ENCODE peak calls at places on chromosomes 5 and 9, in five cellular contexts. K, U, J, I and S are unnamed samples.

GRCh38 chr5:180330810-180331646 is 22.1 kb downstream of the GFPT2 start:
- DNase-seq in I (peak), K (no peak), J (no peak), U (peak), S (peak)

GRCh38 chr9:115717711-115718173 is 435.8 kb upstream of the PAPPA start:
- DNase-seq in J (no peak), I (peak), K (no peak), U (no peak), S (no peak)

GRCh38 chr5:149135536-149136201 is 5.6 kb upstream of the ABLIM3 start:
- DNase-seq in J (no peak), U (no peak), I (peak), K (no peak), S (no peak)

GRCh38 chr5:113123563-113123962 is 147.0 kb downstream of the DCP2 start:
- DNase-seq in K (no peak), U (peak), J (no peak), I (no peak), S (peak)

GRCh38 chr5:102856374-102856748 is 101.3 kb downstream of the PAM start:
- DNase-seq in J (no peak), I (peak), K (no peak), U (no peak), S (no peak)

GRCh38 chr5:131945551-131945882 is at the start of gene MEIKIN:
- DNase-seq in I (no peak), J (no peak), K (no peak), U (no peak), S (no peak)

GRCh38 chr5:123460296-123460729 is 37.1 kb upstream of the CEP120 start:
- DNase-seq in J (no peak), U (no peak), K (peak), I (peak), S (peak)

GRCh38 chr9:96008502-96009222 is 133.2 kb downstream of the ERCC6L2 start:
- DNase-seq in I (peak), J (no peak), U (no peak), K (no peak), S (no peak)

GRCh38 chr5:157903117-157903450 is 44.1 kb upstream of the CLINT1 start:
- DNase-seq in K (no peak), I (peak), J (no peak), U (no peak), S (no peak)

GRCh38 chr9:123263227-123263626 is 5.2 kb downstream of the STRBP start:
- DNase-seq in K (no peak), U (no peak), I (no peak), J (no peak), S (no peak)

GRCh38 chr5:68261174-68262021 is 45.8 kb downstream of the PIK3R1 start:
- DNase-seq in U (no peak), I (peak), K (no peak), J (no peak), S (no peak)

GRCh38 chr5:79091064-79091463 is 20.5 kb upstream of the BHMT start:
- DNase-seq in J (no peak), U (no peak), K (no peak), I (no peak), S (no peak)

GRCh38 chr9:35689601-35690446 is at the start of gene TPM2:
- DNase-seq in K (peak), I (peak), J (peak), U (no peak), S (peak)

GRCh38 chr5:8184455-8185063 is 315.6 kb downstream of the MTRR start:
- DNase-seq in I (peak), J (peak), U (peak), K (peak), S (peak)

GRCh38 chr5:89280103-89281037 is 397.4 kb upstream of the MEF2C start:
- DNase-seq in K (no peak), U (no peak), J (no peak), I (no peak), S (no peak)

GRCh38 chr9:16268037-16269010 is 602.1 kb downstream of the BNC2 start:
- DNase-seq in J (no peak), K (no peak), U (no peak), I (no peak), S (no peak)

GRCh38 chr9:89920901-89921300 is 316.1 kb downstream of the GADD45G start:
- DNase-seq in I (no peak), U (no peak), J (no peak), K (no peak), S (no peak)

GRCh38 chr9:6785682-6786081 is 27.9 kb downstream of the KDM4C start:
- DNase-seq in U (no peak), K (no peak), I (no peak), J (no peak), S (no peak)

GRCh38 chr9:35813434-35814105 is 1.3 kb downstream of the HINT2 start:
- DNase-seq in I (peak), K (peak), U (peak), J (no peak), S (peak)

GRCh38 chr5:126597156-126597555 is 2.1 kb upstream of the ALDH7A1 start:
- DNase-seq in I (peak), K (no peak), U (peak), J (no peak), S (peak)

GRCh38 chr5:128083811-128084227 is 253 bp downstream of the SLC12A2 start:
- DNase-seq in U (peak), J (no peak), K (no peak), I (peak), S (peak)

DNA sequence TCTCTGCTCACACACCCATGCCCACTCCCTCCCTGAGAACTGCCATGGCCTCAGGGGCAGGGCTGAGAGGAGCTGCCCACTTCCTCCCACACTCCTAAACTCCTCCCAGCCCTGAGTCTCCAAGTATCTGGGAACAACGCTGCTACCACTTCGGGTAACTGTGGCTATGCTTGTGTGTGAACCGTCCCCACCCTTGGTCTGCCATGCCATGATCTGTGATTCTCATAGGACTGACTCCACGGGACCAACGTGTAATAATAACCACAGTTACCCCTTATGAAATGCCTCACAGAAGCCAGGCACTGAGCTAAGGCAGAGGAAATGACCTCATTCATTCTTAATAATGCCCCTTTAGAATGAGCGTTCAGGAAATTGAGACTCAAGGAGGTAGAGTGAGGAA is 104.0 kb upstream of the SMIM23 start:
- DNase-seq in J (no peak), K (no peak), U (no peak), I (peak), S (no peak)
- TF ChIP-seq MAFK in J (no peak), K (no peak), U (no peak), I (no peak), S (no peak)

GRCh38 chr9:136784249-136784996 is 6.7 kb upstream of the TMEM141 start:
- DNase-seq in U (no peak), K (peak), J (no peak), I (no peak), S (peak)
- TF ChIP-seq MAFK in U (no peak), K (no peak), J (no peak), I (no peak), S (no peak)

GRCh38 chr9:94779101-94779500 is 52.6 kb downstream of the AOPEP start:
- DNase-seq in K (no peak), J (no peak), I (no peak), U (no peak), S (peak)

GRCh38 chr9:94783121-94783664 is 56.7 kb downstream of the AOPEP start:
- DNase-seq in K (peak), I (peak), J (peak), U (peak), S (peak)

GRCh38 chr9:94779693-94780290 is 53.3 kb downstream of the AOPEP start:
- DNase-seq in I (no peak), U (no peak), J (no peak), K (no peak), S (no peak)

GRCh38 chr9:94782367-94783120 is 56.0 kb downstream of the AOPEP start:
- DNase-seq in I (peak), U (no peak), K (no peak), J (no peak), S (no peak)

DNA sequence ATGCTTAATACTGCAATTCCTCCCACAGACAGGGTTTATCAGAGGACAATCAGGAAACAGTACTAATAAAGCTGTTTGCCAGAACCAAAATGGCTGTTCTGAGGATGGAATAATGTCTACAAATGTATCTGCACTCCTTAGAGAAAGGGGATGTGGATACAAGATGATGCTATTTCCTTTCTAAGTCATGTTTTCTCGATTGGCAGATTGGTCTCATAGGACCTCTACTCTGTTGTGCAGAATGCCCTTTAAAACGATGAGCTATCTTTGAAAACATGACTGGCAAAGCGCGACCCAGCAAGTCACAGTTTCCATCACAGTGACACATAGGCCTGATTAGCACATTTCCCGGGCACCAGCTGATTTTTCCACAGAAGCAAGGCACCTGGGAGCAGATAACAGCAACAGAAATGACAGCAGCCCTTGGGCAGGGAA is 54.0 kb downstream of the AOPEP start:
- DNase-seq in I (no peak), U (no peak), K (no peak), J (no peak), S (no peak)
- TF ChIP-seq MAFK in I (no peak), U (no peak), K (no peak), J (no peak), S (no peak)

DNA sequence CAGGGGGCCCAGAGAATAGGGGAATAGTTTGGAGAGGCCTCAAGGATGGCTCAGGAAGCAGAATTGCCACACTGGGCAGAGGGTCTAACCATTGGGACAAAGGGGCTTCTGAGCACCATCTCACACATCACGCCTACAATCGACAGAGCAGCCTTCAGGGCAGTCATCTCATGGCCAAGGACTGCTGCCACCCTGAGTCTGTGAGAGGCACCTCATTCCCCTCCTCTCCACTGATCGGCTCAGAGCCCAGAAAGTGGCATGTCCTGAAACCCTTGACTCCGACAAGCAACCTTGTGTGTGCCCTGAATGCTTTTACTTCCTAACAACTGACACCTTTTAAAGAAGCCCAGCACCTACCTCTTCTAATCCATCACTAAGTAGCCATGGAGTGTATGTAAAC is 128.9 kb upstream of the PTPN3 start:
- DNase-seq in U (no peak), J (no peak), K (no peak), I (no peak), S (no peak)
- TF ChIP-seq MAFK in U (no peak), J (no peak), K (no peak), I (no peak), S (no peak)

DNA sequence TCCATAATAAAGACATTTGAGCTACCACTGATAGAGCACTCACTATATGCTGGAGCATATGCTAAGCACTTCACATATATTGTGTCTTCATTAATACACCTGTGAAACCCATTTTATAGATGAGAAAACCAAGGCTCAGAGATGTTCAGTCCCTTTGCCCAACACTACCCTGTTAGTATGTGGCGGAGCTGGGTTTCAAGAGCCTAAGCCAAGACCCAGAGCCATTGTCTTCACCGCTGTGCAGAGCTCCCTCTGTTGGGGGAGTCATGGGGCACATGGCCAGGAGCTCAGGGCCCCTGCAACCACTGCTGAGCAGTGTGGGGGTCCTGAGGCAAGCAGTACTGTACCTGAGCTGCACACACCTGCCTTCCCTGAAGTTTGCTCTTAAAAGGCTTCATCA is 37.3 kb upstream of the SLC25A51 start:
- DNase-seq in K (no peak), J (no peak), I (no peak), U (no peak), S (no peak)
- TF ChIP-seq MAFK in K (no peak), J (no peak), I (no peak), U (no peak), S (no peak)

GRCh38 chr5:9188131-9188530 is 357.7 kb downstream of the SEMA5A start:
- DNase-seq in I (peak), K (no peak), U (no peak), J (no peak), S (no peak)
- TF ChIP-seq MAFK in I (no peak), K (no peak), U (no peak), J (no peak), S (no peak)

GRCh38 chr5:115773010-115773580 is 43.4 kb downstream of the CDO1 start:
- DNase-seq in U (no peak), K (no peak), I (no peak), J (no peak), S (no peak)
- TF ChIP-seq MAFK in U (no peak), K (no peak), I (no peak), J (no peak), S (no peak)

DNA sequence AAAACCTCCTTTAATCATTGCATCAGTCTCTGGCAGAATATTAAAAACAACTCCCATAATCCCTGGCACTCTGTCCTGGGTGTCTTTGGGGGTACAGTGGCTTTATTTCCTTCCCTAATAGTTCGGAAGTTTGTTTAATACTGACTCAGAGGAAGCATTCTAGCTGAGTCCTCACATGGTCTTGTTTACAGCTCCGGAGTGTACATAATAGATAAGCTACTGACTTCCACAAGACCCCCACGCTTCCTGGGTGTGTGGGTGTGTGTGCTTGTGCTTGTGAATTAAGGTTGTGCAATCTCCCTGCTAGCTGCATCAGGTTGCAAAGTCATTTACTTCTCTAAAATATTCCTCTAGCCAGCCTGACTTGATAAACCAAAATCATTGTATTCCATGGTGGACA is 149.9 kb upstream of the CDKN2B start:
- DNase-seq in U (peak), J (no peak), K (no peak), I (peak), S (peak)
- TF ChIP-seq MAFK in U (no peak), J (no peak), K (no peak), I (no peak), S (peak)

GRCh38 chr5:75468593-75468992 is 42.8 kb downstream of the CERT1 start:
- DNase-seq in U (peak), K (no peak), J (no peak), I (no peak), S (no peak)

GRCh38 chr5:75472973-75473372 is 38.5 kb downstream of the CERT1 start:
- DNase-seq in J (no peak), K (no peak), I (no peak), U (no peak), S (no peak)

GRCh38 chr5:75469017-75469416 is 42.4 kb downstream of the CERT1 start:
- DNase-seq in J (no peak), U (no peak), K (no peak), I (no peak), S (no peak)

GRCh38 chr5:75473463-75473862 is 38.0 kb downstream of the CERT1 start:
- DNase-seq in I (no peak), K (no peak), U (no peak), J (no peak), S (no peak)

GRCh38 chr5:75471193-75471592 is 40.2 kb downstream of the CERT1 start:
- DNase-seq in U (no peak), J (no peak), I (no peak), K (no peak), S (no peak)
- TF ChIP-seq MAFK in U (no peak), J (no peak), I (no peak), K (no peak), S (no peak)

GRCh38 chr9:17802249-17802857 is 223.5 kb downstream of the SH3GL2 start:
- DNase-seq in K (no peak), U (no peak), I (peak), J (no peak), S (peak)
- TF ChIP-seq MAFK in K (no peak), U (no peak), I (no peak), J (no peak), S (no peak)